ENCODE peak calls at places on chromosomes 2 and 18, in ten cellular contexts. F is upper lobe of right lung, P is PC-9, X is tibial artery, V is fibroblast of pulmonary artery, K is fibroblast of lung, D is endothelial cell, C is mesothelial cell of epicardium, I is AG09309, Z is left lung. B is an unnamed sample.

GRCh38 chr2:3535794-3536681 is 16.7 kb upstream of the ADI1 start:
- DNase-seq in I (peak), C (peak), Z (peak), V (peak), K (peak), P (peak), F (no peak), X (peak), D (no peak), B (peak)

GRCh38 chr2:135890830-135891229 is 14.6 kb upstream of the MCM6 start:
- DNase-seq in I (no peak), D (no peak), P (no peak), Z (peak), X (no peak), C (no peak), F (no peak), V (no peak), K (no peak), B (no peak)

GRCh38 chr2:239739206-239739605 is 285.9 kb downstream of the NDUFA10 start:
- DNase-seq in C (no peak), D (no peak), P (no peak), I (no peak), Z (no peak), V (no peak), F (no peak), X (no peak), K (no peak), B (no peak)

GRCh38 chr2:139685590-139685989 is 905.4 kb upstream of the NXPH2 start:
- DNase-seq in D (no peak), C (no peak), F (no peak), P (no peak), X (no peak), Z (no peak), V (no peak), I (no peak), K (no peak), B (no peak)

GRCh38 chr18:27860701-27861107 is 316.2 kb downstream of the CDH2 start:
- DNase-seq in K (peak), V (no peak), X (no peak), P (no peak), Z (no peak), C (no peak), I (no peak), F (no peak), D (no peak), B (no peak)

GRCh38 chr18:10252494-10252893 is 201.9 kb upstream of the APCDD1 start:
- DNase-seq in X (no peak), Z (no peak), K (no peak), F (no peak), P (no peak), V (no peak), C (no peak), I (no peak), D (no peak), B (no peak)

GRCh38 chr2:101697794-101698418 is 399 bp downstream of the MAP4K4 start:
- DNase-seq in P (no peak), V (no peak), C (peak), F (no peak), X (no peak), D (peak), K (no peak), Z (no peak), I (no peak), B (no peak)

GRCh38 chr18:79936641-79937040 is 14.8 kb downstream of the SLC66A2 start:
- DNase-seq in X (peak), I (no peak), V (no peak), D (no peak), C (no peak), Z (peak), F (no peak), K (no peak), P (no peak), B (peak)

GRCh38 chr18:44901283-44901682 is 220.6 kb downstream of the SETBP1 start:
- DNase-seq in P (no peak), V (no peak), F (no peak), I (no peak), Z (no peak), K (no peak), C (no peak), X (no peak), D (no peak), B (no peak)

GRCh38 chr2:215374002-215374401 is 61.9 kb downstream of the FN1 start:
- DNase-seq in D (no peak), I (no peak), P (no peak), K (no peak), X (no peak), F (no peak), C (no peak), V (no peak), Z (no peak), B (no peak)

GRCh38 chr2:227623225-227623624 is 5.9 kb downstream of the SCYGR4 start:
- DNase-seq in I (peak), V (peak), P (no peak), C (no peak), Z (no peak), D (no peak), X (no peak), F (no peak), K (peak), B (no peak)

GRCh38 chr2:127579231-127579630 is 43.7 kb downstream of the MYO7B start:
- DNase-seq in P (peak), X (no peak), K (no peak), F (no peak), D (no peak), V (no peak), I (no peak), Z (no peak), C (no peak), B (no peak)

GRCh38 chr2:231200805-231201474 is 2.5 kb downstream of the ARMC9 start:
- DNase-seq in V (peak), K (peak), C (no peak), P (peak), I (no peak), Z (no peak), D (no peak), F (no peak), X (no peak), B (no peak)

GRCh38 chr18:67788784-67789545 is 272.4 kb upstream of the DSEL start:
- DNase-seq in P (no peak), K (no peak), V (no peak), C (no peak), D (no peak), I (no peak), X (no peak), F (no peak), Z (no peak), B (no peak)

GRCh38 chr2:156192468-156192867 is 140.1 kb downstream of the NR4A2 start:
- DNase-seq in I (no peak), C (no peak), K (peak), F (no peak), X (no peak), V (no peak), D (no peak), P (no peak), Z (no peak), B (no peak)

GRCh38 chr2:26925100-26925791 is 45.2 kb upstream of the MAPRE3 start:
- DNase-seq in F (no peak), X (no peak), K (no peak), D (no peak), C (no peak), V (no peak), I (no peak), P (no peak), Z (no peak), B (no peak)
- TF ChIP-seq CTCF in F (no peak), X (no peak), K (no peak), D (no peak), C (no peak), V (no peak), I (no peak), P (no peak), Z (no peak), B (no peak)

DNA sequence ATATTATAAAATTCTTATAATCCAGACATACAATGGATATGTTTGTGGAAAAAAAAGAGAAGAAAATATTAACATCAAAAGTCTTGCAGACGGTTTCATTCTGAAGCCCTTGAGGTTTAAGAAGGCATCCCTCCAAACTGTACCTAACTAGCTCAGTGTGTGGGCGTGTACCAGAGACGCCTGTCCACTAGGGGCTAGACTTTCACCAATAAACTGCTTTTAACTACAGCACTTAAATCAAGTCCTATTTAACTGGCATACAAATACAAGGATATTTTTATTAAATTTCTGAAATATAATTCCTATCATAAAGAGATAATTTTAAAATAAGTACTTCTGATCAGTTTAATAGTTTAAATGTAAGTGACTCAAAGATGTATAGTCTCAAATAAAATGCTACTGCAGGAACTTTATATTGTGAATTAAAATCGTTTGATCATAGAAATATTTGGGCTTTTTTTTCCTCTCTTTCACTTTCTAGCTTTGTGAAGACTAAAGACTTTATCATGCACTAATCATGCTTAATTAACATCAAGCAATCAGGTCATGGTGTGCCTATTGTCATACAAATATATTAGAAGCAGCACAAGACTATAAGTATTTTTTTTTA is 437.7 kb downstream of the SATB2 start:
- DNase-seq in P (no peak), I (peak), K (peak), D (peak), Z (no peak), V (peak), F (no peak), C (no peak), X (no peak), B (no peak)
- TF ChIP-seq CTCF in P (peak), I (peak), K (peak), D (peak), Z (peak), V (peak), F (peak), C (peak), X (peak), B (peak)

GRCh38 chr18:76479351-76480238 is 15.4 kb downstream of the ZNF516 start:
- DNase-seq in Z (no peak), X (no peak), K (no peak), F (no peak), C (no peak), I (no peak), V (no peak), P (no peak), D (no peak), B (no peak)

GRCh38 chr18:76474824-76475223 is 20.2 kb downstream of the ZNF516 start:
- DNase-seq in F (no peak), D (no peak), C (no peak), I (no peak), X (no peak), Z (no peak), P (no peak), K (no peak), V (no peak), B (no peak)

GRCh38 chr18:76476665-76477561 is 18.1 kb downstream of the ZNF516 start:
- DNase-seq in Z (no peak), X (no peak), P (peak), V (peak), F (no peak), C (no peak), D (no peak), I (peak), K (peak), B (no peak)

GRCh38 chr18:76472811-76473210 is 22.2 kb downstream of the ZNF516 start:
- DNase-seq in Z (no peak), D (no peak), C (no peak), P (no peak), X (no peak), V (no peak), F (no peak), I (no peak), K (no peak), B (no peak)

GRCh38 chr18:76475450-76476203 is 19.4 kb downstream of the ZNF516 start:
- DNase-seq in X (no peak), C (no peak), P (no peak), Z (no peak), V (no peak), I (no peak), D (no peak), K (no peak), F (no peak), B (no peak)
- TF ChIP-seq CTCF in X (no peak), C (no peak), P (no peak), Z (no peak), V (no peak), I (no peak), D (no peak), K (no peak), F (no peak), B (peak)

DNA sequence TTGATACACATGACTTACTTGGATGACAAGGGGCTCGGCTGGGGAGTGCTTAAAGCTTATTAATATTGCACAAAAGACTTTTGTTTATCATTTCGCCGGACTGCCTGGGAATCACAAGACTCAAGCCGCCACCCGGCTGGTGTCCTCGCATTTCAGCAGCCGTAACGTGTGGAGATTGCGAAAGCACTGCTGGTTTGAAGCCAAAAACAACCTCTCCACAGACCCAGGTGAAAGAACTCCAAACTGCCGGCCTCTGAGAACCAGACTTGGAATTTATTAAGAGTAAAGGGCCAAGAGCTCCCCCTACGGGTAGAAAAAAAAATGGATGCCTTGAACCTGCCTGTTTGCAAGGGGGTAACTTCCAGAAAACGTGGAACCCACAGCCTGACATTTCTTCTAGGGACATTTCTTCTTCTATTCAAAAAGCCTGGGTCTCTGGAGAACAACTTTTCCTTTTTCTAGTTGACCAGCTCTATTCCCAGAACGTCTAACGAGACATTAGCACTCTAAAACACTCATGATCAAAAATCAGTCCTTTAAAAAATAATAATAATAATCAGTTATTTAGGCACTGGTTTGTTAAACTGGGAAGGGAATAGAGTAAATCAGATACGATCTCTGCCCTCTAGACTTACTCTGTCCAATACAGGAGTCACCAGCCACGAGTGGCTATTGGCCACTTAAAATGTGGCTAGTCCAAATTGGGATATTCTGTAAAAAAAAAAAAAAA is 216.3 kb downstream of the C1D start:
- DNase-seq in I (peak), P (peak), Z (peak), X (peak), C (peak), K (peak), F (peak), V (peak), D (peak), B (peak)
- TF ChIP-seq CTCF in I (peak), P (peak), Z (peak), X (peak), C (peak), K (peak), F (peak), V (peak), D (peak), B (peak)

DNA sequence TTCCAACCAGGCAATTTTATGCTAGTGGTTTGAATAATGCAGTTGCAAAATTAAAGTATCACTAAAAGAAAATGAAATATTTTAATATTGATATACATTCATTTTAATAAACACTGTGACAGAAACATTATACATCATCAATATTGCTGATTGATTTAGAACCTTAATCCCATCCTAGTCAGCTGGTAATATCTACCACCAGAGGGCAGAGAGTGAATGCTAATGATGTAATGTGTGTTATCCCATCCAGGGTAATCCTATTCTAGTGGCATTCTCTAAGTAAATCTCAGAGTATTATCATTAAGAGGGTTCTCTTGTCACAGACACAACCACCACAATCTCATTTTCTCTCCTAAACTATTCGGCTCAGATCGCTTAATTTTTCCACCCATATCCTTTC is 477.4 kb downstream of the CPS1 start:
- DNase-seq in X (no peak), D (no peak), C (no peak), V (peak), F (no peak), K (no peak), I (no peak), Z (no peak), P (no peak), B (no peak)
- TF ChIP-seq CTCF in X (peak), D (peak), C (no peak), V (peak), F (peak), K (no peak), I (no peak), Z (no peak), P (peak), B (no peak)